ENCODE peak calls at places on chromosomes 7 and 10, in ten cellular contexts. B is dermis blood vessel endothelial cell; T is SK-N-SH; V is Karpas-422; X is stimulated activated CD8-positive, alpha-beta memory T cell treated with anti-CD3 and anti-CD28 coated beads, Interleukin-4, amount 100 ng/mL, for 1 hour; S is CD8-positive, alpha-beta memory T cell; U is small intestine; Q is germinal center; M is H7; H is kidney tubule cell. W is an unnamed sample.

GRCh38 chr7:28718042-28718452 is 240.1 kb downstream of the TRIL start:
- DNase-seq in B (no peak), T (no peak), V (no peak), X (no peak), S (no peak), U (no peak), Q (no peak), M (no peak), H (no peak), W (no peak)

GRCh38 chr7:148093375-148094166 is 497.0 kb upstream of the C7orf33 start:
- DNase-seq in B (no peak), T (no peak), V (no peak), X (no peak), S (no peak), U (no peak), Q (no peak), M (no peak), H (no peak), W (no peak)

GRCh38 chr7:159061674-159062212 is 82.9 kb downstream of the VIPR2 start:
- DNase-seq in B (no peak), T (no peak), V (no peak), X (no peak), S (no peak), U (no peak), Q (no peak), M (peak), H (no peak), W (no peak)

GRCh38 chr7:116521046-116521664 is 3.7 kb upstream of the CAV1 start:
- DNase-seq in B (peak), T (no peak), V (no peak), X (no peak), S (no peak), U (no peak), Q (no peak), M (no peak), H (no peak), W (no peak)

GRCh38 chr7:30285067-30285530 is 702 bp downstream of the ZNRF2 start:
- DNase-seq in B (peak), T (peak), V (peak), X (no peak), S (no peak), U (peak), Q (peak), M (peak), H (no peak), W (peak)

GRCh38 chr7:105887569-105888199 is 11.3 kb upstream of the ATXN7L1 start:
- DNase-seq in B (no peak), T (no peak), V (no peak), X (no peak), S (no peak), U (peak), Q (no peak), M (no peak), H (no peak), W (no peak)

GRCh38 chr7:150404172-150404784 is 25.1 kb downstream of the ZNF775 start:
- DNase-seq in B (no peak), T (no peak), V (peak), X (no peak), S (peak), U (no peak), Q (peak), M (no peak), H (no peak), W (peak)

GRCh38 chr10:69407621-69408301 is 9.0 kb downstream of the TACR2 start:
- DNase-seq in B (peak), T (peak), V (peak), X (no peak), S (no peak), U (no peak), Q (peak), M (peak), H (peak), W (peak)

GRCh38 chr10:104309980-104310978 is 28.0 kb downstream of the ITPRIP start:
- DNase-seq in B (peak), T (no peak), V (no peak), X (no peak), S (no peak), U (no peak), Q (no peak), M (peak), H (peak), W (no peak)

GRCh38 chr10:60827791-60828488 is 49.7 kb downstream of the CDK1 start:
- DNase-seq in B (peak), T (no peak), V (no peak), X (no peak), S (no peak), U (no peak), Q (no peak), M (no peak), H (peak), W (no peak)

GRCh38 chr10:73225518-73225917 is 21.5 kb downstream of the DNAJC9 start:
- DNase-seq in B (peak), T (no peak), V (no peak), X (no peak), S (no peak), U (no peak), Q (no peak), M (no peak), H (peak), W (no peak)

GRCh38 chr10:84138478-84139125 is 707 bp upstream of the GHITM start:
- DNase-seq in B (no peak), T (peak), V (peak), X (no peak), S (no peak), U (peak), Q (peak), M (peak), H (no peak), W (peak)

GRCh38 chr7:115707236-115707635 is 323.3 kb downstream of the TFEC start:
- DNase-seq in B (peak), T (no peak), V (no peak), X (no peak), S (no peak), U (peak), Q (no peak), M (peak), H (peak), W (no peak)

GRCh38 chr10:99528867-99529285 is 3.9 kb upstream of the NKX2-3 start:
- DNase-seq in B (no peak), T (no peak), V (no peak), X (no peak), S (no peak), U (no peak), Q (no peak), M (no peak), H (no peak), W (no peak)

GRCh38 chr7:96189129-96189815 is 132.6 kb downstream of the SLC25A13 start:
- DNase-seq in B (no peak), T (no peak), V (no peak), X (no peak), S (no peak), U (peak), Q (no peak), M (no peak), H (no peak), W (no peak)

GRCh38 chr7:38306914-38307313 is 33.5 kb upstream of the TARP start:
- DNase-seq in B (no peak), T (no peak), V (no peak), X (no peak), S (peak), U (peak), Q (no peak), M (no peak), H (no peak), W (no peak)

GRCh38 chr7:1442355-1443124 is 16.7 kb downstream of the MICALL2 start:
- DNase-seq in B (no peak), T (no peak), V (no peak), X (no peak), S (no peak), U (no peak), Q (no peak), M (no peak), H (no peak), W (no peak)

GRCh38 chr10:10363217-10363616 is 654.5 kb upstream of the CELF2 start:
- DNase-seq in B (no peak), T (no peak), V (no peak), X (no peak), S (no peak), U (no peak), Q (no peak), M (no peak), H (no peak), W (no peak)

GRCh38 chr7:132548489-132549078 is 27.7 kb downstream of the PLXNA4 start:
- DNase-seq in B (peak), T (no peak), V (no peak), X (no peak), S (no peak), U (no peak), Q (no peak), M (no peak), H (peak), W (no peak)

GRCh38 chr10:101283762-101284161 is 54.5 kb upstream of the LBX1 start:
- DNase-seq in B (no peak), T (no peak), V (no peak), X (no peak), S (no peak), U (no peak), Q (no peak), M (no peak), H (no peak), W (no peak)

GRCh38 chr10:102479651-102480050 is 22.9 kb downstream of the ACTR1A start:
- DNase-seq in B (no peak), T (no peak), V (no peak), X (no peak), S (no peak), U (no peak), Q (no peak), M (no peak), H (no peak), W (no peak)

GRCh38 chr10:30063098-30063497 is 3.7 kb upstream of the JCAD start:
- DNase-seq in B (peak), T (no peak), V (no peak), X (no peak), S (no peak), U (no peak), Q (no peak), M (no peak), H (peak), W (no peak)

GRCh38 chr10:116771101-116771705 is 28.8 kb upstream of the HSPA12A start:
- DNase-seq in B (peak), T (no peak), V (no peak), X (no peak), S (no peak), U (no peak), Q (no peak), M (peak), H (peak), W (no peak)

GRCh38 chr7:98619450-98620321 is 2.6 kb downstream of the NPTX2 start:
- DNase-seq in B (no peak), T (peak), V (no peak), X (no peak), S (no peak), U (peak), Q (no peak), M (peak), H (no peak), W (no peak)

GRCh38 chr7:134474902-134475301 is 16.0 kb upstream of the AKR1B1 start:
- DNase-seq in B (no peak), T (no peak), V (no peak), X (no peak), S (no peak), U (no peak), Q (no peak), M (no peak), H (no peak), W (no peak)

GRCh38 chr10:24603333-24603732 is 120.4 kb downstream of the ARHGAP21 start:
- DNase-seq in B (peak), T (no peak), V (no peak), X (no peak), S (no peak), U (no peak), Q (no peak), M (no peak), H (peak), W (no peak)

GRCh38 chr10:86959737-86960002 is 1.3 kb downstream of the SNCG start:
- DNase-seq in B (no peak), T (no peak), V (no peak), X (no peak), S (no peak), U (no peak), Q (no peak), M (peak), H (no peak), W (no peak)

GRCh38 chr10:113104071-113104470 is 154.0 kb downstream of the TCF7L2 start:
- DNase-seq in B (no peak), T (peak), V (no peak), X (no peak), S (no peak), U (no peak), Q (no peak), M (no peak), H (no peak), W (no peak)

W was measured in spleen.